ENCODE peak calls at places on chromosomes 3 and 15, in eight cellular contexts. G, S, N, F, X, H, M and Y are unnamed samples.

GRCh38 chr15:33330931-33331330 is 20.2 kb downstream of the RYR3 start:
- DNase-seq in G (no peak), S (no peak), N (no peak), F (no peak), X (no peak), H (no peak), M (no peak), Y (no peak)

GRCh38 chr3:126666002-126666401 is 11.1 kb upstream of the TXNRD3 start:
- DNase-seq in G (no peak), S (no peak), N (no peak), F (no peak), X (no peak), H (no peak), M (no peak), Y (no peak)

GRCh38 chr15:85125056-85125661 is 143.5 kb downstream of the PDE8A start:
- DNase-seq in G (no peak), S (no peak), N (no peak), F (no peak), X (no peak), H (no peak), M (no peak), Y (no peak)

GRCh38 chr3:158918008-158918407 is 116.2 kb downstream of the MFSD1 start:
- DNase-seq in G (peak; percentile 24), S (peak; percentile 28), N (peak; percentile 45), F (no peak), X (no peak), H (peak; percentile 53), M (no peak), Y (peak; percentile 46)

GRCh38 chr3:45929042-45929679 is 14.1 kb upstream of the CXCR6 start:
- DNase-seq in G (peak; percentile 47), S (peak; percentile 81), N (peak; percentile 12), F (no peak), X (peak; percentile 65), H (peak; percentile 11), M (no peak), Y (peak; percentile 41)

GRCh38 chr3:179029096-179029495 is 42.5 kb downstream of the ZMAT3 start:
- DNase-seq in G (no peak), S (no peak), N (no peak), F (no peak), X (no peak), H (no peak), M (no peak), Y (no peak)

GRCh38 chr3:123342631-123343080 is 106.2 kb downstream of the ADCY5 start:
- DNase-seq in G (no peak), S (no peak), N (no peak), F (peak; percentile 35), X (peak; percentile 58), H (no peak), M (no peak), Y (no peak)

GRCh38 chr3:62749130-62749529 is 126.1 kb downstream of the CADPS start:
- DNase-seq in G (no peak), S (no peak), N (no peak), F (no peak), X (no peak), H (no peak), M (no peak), Y (no peak)

GRCh38 chr15:63971904-63972303 is 74.4 kb downstream of the DAPK2 start:
- DNase-seq in G (no peak), S (no peak), N (no peak), F (no peak), X (no peak), H (no peak), M (no peak), Y (no peak)

GRCh38 chr15:71114887-71115566 is at the start of gene THSD4:
- DNase-seq in G (peak; percentile 78), S (peak; percentile 93), N (peak; percentile 25), F (peak; percentile 71), X (peak; percentile 77), H (peak; percentile 93), M (peak; percentile 62), Y (peak; percentile 75)

GRCh38 chr3:29335438-29335837 is 54.6 kb downstream of the RBMS3 start:
- DNase-seq in G (peak; percentile 58), S (no peak), N (no peak), F (peak; percentile 70), X (peak; percentile 92), H (peak; percentile 89), M (peak; percentile 71), Y (peak; percentile 72)

GRCh38 chr3:88824646-88825303 is 282.6 kb upstream of the EPHA3 start:
- DNase-seq in G (no peak), S (no peak), N (no peak), F (no peak), X (no peak), H (no peak), M (no peak), Y (no peak)

GRCh38 chr3:122299872-122300460 is 25.1 kb upstream of the CSTA start:
- DNase-seq in G (no peak), S (peak; percentile 32), N (peak; percentile 33), F (no peak), X (no peak), H (peak; percentile 52), M (no peak), Y (no peak)

GRCh38 chr15:67460521-67460920 is 60.4 kb upstream of the C15orf61 start:
- DNase-seq in G (no peak), S (no peak), N (no peak), F (no peak), X (no peak), H (no peak), M (no peak), Y (no peak)

GRCh38 chr15:67461735-67462134 is 59.2 kb upstream of the C15orf61 start:
- DNase-seq in G (no peak), S (no peak), N (no peak), F (no peak), X (no peak), H (no peak), M (no peak), Y (no peak)

GRCh38 chr15:67456677-67457529 is 64.0 kb upstream of the C15orf61 start:
- DNase-seq in G (peak; percentile 86), S (peak; percentile 82), N (peak; percentile 49), F (peak; percentile 85), X (peak; percentile 80), H (peak; percentile 75), M (peak; percentile 56), Y (peak; percentile 90)

GRCh38 chr15:67462802-67463201 is 58.1 kb upstream of the C15orf61 start:
- DNase-seq in G (no peak), S (no peak), N (no peak), F (no peak), X (no peak), H (no peak), M (no peak), Y (no peak)

DNA sequence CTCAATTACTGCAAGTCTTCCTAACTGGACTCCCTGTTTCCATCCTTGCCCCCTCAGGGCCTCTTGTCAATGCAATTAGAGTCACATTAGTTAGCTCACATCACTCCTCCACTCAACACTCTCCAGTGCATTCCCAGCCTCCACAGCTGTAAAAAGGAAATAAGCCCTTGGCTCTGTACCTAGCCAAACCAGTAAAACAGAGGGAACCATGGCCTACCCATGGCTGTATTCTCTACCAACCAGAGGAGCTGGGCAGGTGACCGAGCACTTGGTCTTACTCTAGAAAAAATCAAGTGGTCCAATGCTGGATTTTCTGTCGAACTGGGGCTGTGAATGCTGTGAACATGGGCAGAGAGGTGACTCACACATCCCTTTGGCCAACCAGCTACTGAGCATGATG is 62.5 kb upstream of the C15orf61 start:
- DNase-seq in G (no peak), S (no peak), N (no peak), F (no peak), X (no peak), H (no peak), M (no peak), Y (no peak)
- TF ChIP-seq EP300 in G (no peak), S (no peak), N (no peak), F (no peak), X (no peak), H (no peak), M (no peak), Y (no peak)

GRCh38 chr3:5022187-5022965 is 43.1 kb downstream of the BHLHE40 start:
- DNase-seq in G (no peak), S (no peak), N (peak; percentile 56), F (no peak), X (no peak), H (no peak), M (no peak), Y (no peak)

GRCh38 chr3:5023777-5024346 is 44.6 kb downstream of the BHLHE40 start:
- DNase-seq in G (no peak), S (no peak), N (no peak), F (no peak), X (peak; percentile 45), H (no peak), M (no peak), Y (no peak)

GRCh38 chr3:5021116-5021515 is 41.9 kb downstream of the BHLHE40 start:
- DNase-seq in G (no peak), S (no peak), N (no peak), F (no peak), X (no peak), H (no peak), M (no peak), Y (no peak)

GRCh38 chr3:5021571-5022092 is 42.4 kb downstream of the BHLHE40 start:
- DNase-seq in G (no peak), S (no peak), N (peak; percentile 25), F (no peak), X (no peak), H (peak; percentile 80), M (no peak), Y (no peak)

DNA sequence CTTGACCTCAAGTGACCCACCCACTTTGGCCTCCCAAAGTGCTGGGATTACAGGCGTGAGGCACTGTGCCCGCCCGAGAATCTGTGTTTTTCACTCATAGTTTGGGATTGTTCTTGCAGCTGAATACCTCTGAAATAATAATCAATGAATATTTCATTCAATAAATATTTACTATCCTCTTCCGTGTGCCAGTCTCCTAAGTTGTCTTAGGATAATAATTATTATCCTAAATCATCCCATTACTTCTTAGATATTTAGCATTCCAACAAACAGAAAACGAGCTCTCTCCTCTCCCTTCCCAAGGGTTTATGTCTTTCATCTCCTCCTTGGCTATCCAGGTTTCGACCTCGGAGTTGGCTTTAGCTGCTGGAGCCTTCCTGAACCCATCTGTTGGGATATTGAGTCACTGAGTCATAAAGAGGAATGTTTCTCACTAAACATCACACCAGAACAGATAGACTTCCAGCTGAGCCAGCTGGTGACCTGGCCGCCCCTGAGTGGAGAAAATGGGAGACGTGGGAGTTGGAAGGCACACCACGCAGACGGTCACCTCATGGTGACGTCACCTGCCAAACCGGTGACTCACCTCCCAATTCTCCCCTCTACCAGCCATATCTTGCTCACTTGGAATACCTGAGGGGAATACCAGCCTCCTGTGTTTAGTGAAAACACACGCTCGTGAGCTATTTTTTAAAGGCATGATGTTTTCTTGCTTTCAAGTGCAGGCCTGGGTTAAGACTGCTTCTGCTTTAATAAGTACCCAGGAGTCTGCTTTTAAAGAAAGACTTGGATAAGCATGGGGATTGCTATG is 43.9 kb downstream of the BHLHE40 start:
- DNase-seq in G (no peak), S (peak; percentile 89), N (peak; percentile 73), F (no peak), X (peak; percentile 87), H (peak; percentile 99), M (peak; percentile 80), Y (peak; percentile 34)
- H3K4me1 ChIP-seq in G (peaks cover 5% of the 10 kb centered on the region), S (peaks cover 51% of the 10 kb centered on the region), N (peaks cover 50% of the 10 kb centered on the region), F (peaks cover 48% of the 10 kb centered on the region), X (peaks cover 9% of the 10 kb centered on the region), H (peaks cover 82% of the 10 kb centered on the region), M (peaks cover 4% of the 10 kb centered on the region), Y (peaks cover 16% of the 10 kb centered on the region)

GRCh38 chr3:151421956-151422355 is 37.4 kb upstream of the P2RY12 start:
- DNase-seq in G (no peak), S (no peak), N (no peak), F (no peak), X (no peak), H (no peak), M (no peak), Y (no peak)
- TF ChIP-seq CTCF in G (no peak), S (peak; percentile 18), N (no peak), F (no peak), X (no peak), H (no peak), M (no peak), Y (no peak)

GRCh38 chr3:38005076-38006020 is 14.8 kb downstream of the VILL start:
- DNase-seq in G (peak; percentile 67), S (peak; percentile 40), N (peak; percentile 93), F (no peak), X (no peak), H (no peak), M (no peak), Y (peak; percentile 74)
- TF ChIP-seq EP300 in G (no peak), S (no peak), N (no peak), F (no peak), X (no peak), H (no peak), M (no peak), Y (no peak)